ENCODE peak calls at places on chromosomes 3 and 15, in four cellular contexts. K is mesendoderm; V is stimulated activated naive CD8-positive, alpha-beta T cell treated with anti-CD3 and anti-CD28 coated beads, Interleukin-15, amount 100 ng/mL, for 72 hours; R is AG10803. Y is an unnamed sample.

GRCh38 chr3:12508316-12508715 is 24.0 kb downstream of the TSEN2 start:
- DNase-seq in V (no peak), R (peak; percentile 98), K (peak; percentile 58), Y (peak; percentile 61)

GRCh38 chr15:86255247-86255646 is 175.6 kb downstream of the AGBL1 start:
- DNase-seq in K (no peak), R (no peak), V (no peak), Y (no peak)

GRCh38 chr15:56934269-56934668 is 15.8 kb downstream of the TCF12 start:
- DNase-seq in V (no peak), R (peak; percentile 44), K (no peak), Y (no peak)

GRCh38 chr3:133882986-133883586 is 12.6 kb downstream of the RAB6B start:
- DNase-seq in V (no peak), R (no peak), K (no peak), Y (no peak)

GRCh38 chr15:41851755-41852370 is 13.2 kb downstream of the PLA2G4B start:
- DNase-seq in R (no peak), K (no peak), V (no peak), Y (no peak)

GRCh38 chr3:50008931-50009330 is 69.0 kb downstream of the RBM6 start:
- DNase-seq in K (no peak), R (peak; percentile 45), V (no peak), Y (no peak)

GRCh38 chr3:38541800-38542199 is 45.7 kb downstream of the EXOG start:
- DNase-seq in R (no peak), V (no peak), K (no peak), Y (no peak)

GRCh38 chr3:45947361-45947760 is 4.1 kb downstream of the CXCR6 start:
- DNase-seq in R (peak; percentile 57), V (no peak), K (no peak), Y (no peak)

GRCh38 chr3:38126121-38126892 is 10.6 kb downstream of the ACAA1 start:
- DNase-seq in V (no peak), K (no peak), R (no peak), Y (no peak)

GRCh38 chr3:94101860-94102259 is 39.0 kb downstream of the NSUN3 start:
- DNase-seq in V (no peak), R (peak; percentile 3), K (no peak), Y (no peak)

GRCh38 chr3:150847433-150847832 is 57.8 kb downstream of the MINDY4B start:
- DNase-seq in K (no peak), R (no peak), V (no peak), Y (no peak)

GRCh38 chr3:54349231-54349647 is 226.9 kb downstream of the CACNA2D3 start:
- DNase-seq in K (peak; percentile 98), R (no peak), V (no peak), Y (no peak)